ENCODE peak calls at places on chromosomes 2 and 18, in five cellular contexts. L is stromal cell of bone marrow, J is M059J, C is epithelial cell of prostate, W is fibroblast of the aortic adventitia. U is an unnamed sample.

GRCh38 chr2:40859617-40860016 is 407.7 kb upstream of the SLC8A1 start:
- DNase-seq in C (no peak), J (peak; percentile 3), L (no peak), W (no peak), U (no peak)

GRCh38 chr2:7725132-7725849 is 808.1 kb downstream of the RNF144A start:
- DNase-seq in L (no peak), C (no peak), W (peak; percentile 48), J (no peak), U (peak; percentile 13)

GRCh38 chr18:29198834-29199233 is 1021.9 kb upstream of the CDH2 start:
- DNase-seq in L (no peak), J (no peak), W (no peak), C (no peak), U (no peak)

GRCh38 chr2:85850451-85850850 is 38.3 kb downstream of the ST3GAL5 start:
- DNase-seq in J (no peak), L (no peak), W (no peak), C (no peak), U (no peak)

GRCh38 chr2:79512442-79513401 is at the start of gene CTNNA2:
- DNase-seq in W (peak; percentile 0), J (peak; percentile 32), C (no peak), L (peak; percentile 2), U (peak; percentile 84)

GRCh38 chr18:78649421-78649820 is 330.2 kb upstream of the SALL3 start:
- DNase-seq in W (no peak), C (no peak), J (no peak), L (no peak), U (no peak)

GRCh38 chr2:86499326-86499725 is 58.2 kb downstream of the KDM3A start:
- DNase-seq in J (peak; percentile 30), W (no peak), L (no peak), C (peak; percentile 6), U (no peak)

GRCh38 chr2:55922488-55922887 is 1.1 kb downstream of the EFEMP1 start:
- DNase-seq in J (no peak), L (no peak), C (no peak), W (peak; percentile 75), U (no peak)

GRCh38 chr2:10141736-10142639 is 19.4 kb downstream of the RRM2 start:
- DNase-seq in J (no peak), L (no peak), C (no peak), W (no peak), U (no peak)

GRCh38 chr2:233062946-233063268 is 2.8 kb downstream of the INPP5D start:
- DNase-seq in W (no peak), L (no peak), J (no peak), C (no peak), U (no peak)

GRCh38 chr2:30417253-30417652 is 29.8 kb upstream of the LCLAT1 start:
- DNase-seq in L (peak; percentile 53), W (peak; percentile 52), J (no peak), C (no peak), U (peak; percentile 50)

U was measured in Ammon's horn.